ENCODE peak calls at places on chromosomes 5 and 9, in eight cellular contexts. One of them, this sample, is unnamed.

GRCh38 chr5:132493241-132493640 is 2.7 kb upstream of the IRF1 start:
- DNase-seq in IMR-90: no peak
- DNase-seq in Peyer's patch: peak
- DNase-seq in spleen: no peak
- DNase-seq in heart left ventricle: no peak
- DNase-seq in HCT116: no peak
- DNase-seq in right lobe of liver: no peak
- DNase-seq in adrenal gland: no peak
- DNase-seq in this sample: no peak

GRCh38 chr9:91151014-91151740 is 210.5 kb downstream of the AUH start:
- DNase-seq in HCT116: no peak
- DNase-seq in right lobe of liver: no peak
- DNase-seq in spleen: no peak
- DNase-seq in Peyer's patch: peak
- DNase-seq in adrenal gland: no peak
- DNase-seq in IMR-90: peak
- DNase-seq in heart left ventricle: no peak
- DNase-seq in this sample: peak

GRCh38 chr9:32344551-32345182 is 39.8 kb upstream of the ACO1 start:
- DNase-seq in IMR-90: peak
- DNase-seq in spleen: no peak
- DNase-seq in right lobe of liver: no peak
- DNase-seq in Peyer's patch: no peak
- DNase-seq in heart left ventricle: no peak
- DNase-seq in HCT116: no peak
- DNase-seq in adrenal gland: no peak
- DNase-seq in this sample: no peak

GRCh38 chr9:137445275-137445807 is 4.2 kb upstream of the ENTPD8 start:
- DNase-seq in IMR-90: peak
- DNase-seq in right lobe of liver: peak
- DNase-seq in Peyer's patch: peak
- DNase-seq in spleen: peak
- DNase-seq in HCT116: peak
- DNase-seq in heart left ventricle: peak
- DNase-seq in adrenal gland: peak
- DNase-seq in this sample: peak

GRCh38 chr9:128556915-128557634 is 4.7 kb downstream of the SPTAN1 start:
- DNase-seq in spleen: no peak
- DNase-seq in right lobe of liver: no peak
- DNase-seq in HCT116: no peak
- DNase-seq in Peyer's patch: no peak
- DNase-seq in heart left ventricle: no peak
- DNase-seq in adrenal gland: no peak
- DNase-seq in IMR-90: no peak
- DNase-seq in this sample: no peak

GRCh38 chr5:36593867-36594266 is 12.5 kb upstream of the SLC1A3 start:
- DNase-seq in Peyer's patch: no peak
- DNase-seq in adrenal gland: no peak
- DNase-seq in spleen: no peak
- DNase-seq in IMR-90: no peak
- DNase-seq in right lobe of liver: no peak
- DNase-seq in HCT116: no peak
- DNase-seq in heart left ventricle: no peak
- DNase-seq in this sample: no peak

GRCh38 chr5:2848634-2849033 is 97.2 kb upstream of the IRX2 start:
- DNase-seq in IMR-90: no peak
- DNase-seq in adrenal gland: no peak
- DNase-seq in Peyer's patch: no peak
- DNase-seq in HCT116: no peak
- DNase-seq in right lobe of liver: no peak
- DNase-seq in heart left ventricle: no peak
- DNase-seq in spleen: no peak
- DNase-seq in this sample: no peak

GRCh38 chr5:173452098-173452497 is 123.9 kb upstream of the STC2 start:
- DNase-seq in HCT116: peak
- DNase-seq in Peyer's patch: no peak
- DNase-seq in heart left ventricle: peak
- DNase-seq in spleen: no peak
- DNase-seq in IMR-90: peak
- DNase-seq in right lobe of liver: peak
- DNase-seq in adrenal gland: peak
- DNase-seq in this sample: no peak

GRCh38 chr5:150661086-150661485 is at the start of gene MYOZ3:
- DNase-seq in right lobe of liver: no peak
- DNase-seq in spleen: no peak
- DNase-seq in Peyer's patch: no peak
- DNase-seq in heart left ventricle: no peak
- DNase-seq in adrenal gland: no peak
- DNase-seq in IMR-90: no peak
- DNase-seq in HCT116: no peak
- DNase-seq in this sample: no peak

GRCh38 chr9:89746385-89747116 is 141.7 kb downstream of the GADD45G start:
- DNase-seq in IMR-90: no peak
- DNase-seq in adrenal gland: no peak
- DNase-seq in Peyer's patch: no peak
- DNase-seq in right lobe of liver: no peak
- DNase-seq in HCT116: no peak
- DNase-seq in spleen: no peak
- DNase-seq in heart left ventricle: peak
- DNase-seq in this sample: peak

GRCh38 chr5:116740771-116741170 is 166.1 kb upstream of the SEMA6A start:
- DNase-seq in Peyer's patch: no peak
- DNase-seq in heart left ventricle: no peak
- DNase-seq in spleen: no peak
- DNase-seq in HCT116: no peak
- DNase-seq in right lobe of liver: no peak
- DNase-seq in adrenal gland: no peak
- DNase-seq in IMR-90: no peak
- DNase-seq in this sample: no peak

GRCh38 chr9:107894572-107895261 is 405.1 kb upstream of the KLF4 start:
- DNase-seq in right lobe of liver: no peak
- DNase-seq in spleen: no peak
- DNase-seq in heart left ventricle: no peak
- DNase-seq in IMR-90: peak
- DNase-seq in Peyer's patch: no peak
- DNase-seq in HCT116: no peak
- DNase-seq in adrenal gland: no peak
- DNase-seq in this sample: no peak

GRCh38 chr9:113668057-113668456 is 204.5 kb downstream of the RGS3 start:
- DNase-seq in HCT116: no peak
- DNase-seq in Peyer's patch: no peak
- DNase-seq in spleen: no peak
- DNase-seq in IMR-90: no peak
- DNase-seq in adrenal gland: no peak
- DNase-seq in heart left ventricle: no peak
- DNase-seq in right lobe of liver: no peak
- DNase-seq in this sample: no peak

GRCh38 chr5:45179686-45180085 is 370.9 kb downstream of the MRPS30 start:
- DNase-seq in HCT116: no peak
- DNase-seq in heart left ventricle: no peak
- DNase-seq in IMR-90: no peak
- DNase-seq in adrenal gland: no peak
- DNase-seq in Peyer's patch: no peak
- DNase-seq in spleen: no peak
- DNase-seq in right lobe of liver: no peak
- DNase-seq in this sample: no peak

GRCh38 chr9:14911046-14911445 is 818 bp upstream of the FREM1 start:
- DNase-seq in adrenal gland: no peak
- DNase-seq in spleen: no peak
- DNase-seq in IMR-90: no peak
- DNase-seq in Peyer's patch: no peak
- DNase-seq in right lobe of liver: no peak
- DNase-seq in heart left ventricle: no peak
- DNase-seq in HCT116: no peak
- DNase-seq in this sample: no peak

GRCh38 chr9:129176786-129177442 is 1.1 kb downstream of the IER5L start:
- DNase-seq in HCT116: no peak
- DNase-seq in adrenal gland: peak
- DNase-seq in spleen: peak
- DNase-seq in right lobe of liver: peak
- DNase-seq in Peyer's patch: no peak
- DNase-seq in heart left ventricle: peak
- DNase-seq in IMR-90: peak
- DNase-seq in this sample: peak

GRCh38 chr9:35071814-35072460 is 488 bp downstream of the VCP start:
- DNase-seq in IMR-90: peak
- DNase-seq in heart left ventricle: peak
- DNase-seq in HCT116: peak
- DNase-seq in adrenal gland: peak
- DNase-seq in spleen: peak
- DNase-seq in Peyer's patch: peak
- DNase-seq in right lobe of liver: peak
- DNase-seq in this sample: peak
- TF ChIP-seq POLR2A in IMR-90: peak
- TF ChIP-seq POLR2A in heart left ventricle: peak
- TF ChIP-seq POLR2A in HCT116: no peak
- TF ChIP-seq POLR2A in adrenal gland: no peak
- TF ChIP-seq POLR2A in spleen: no peak
- TF ChIP-seq POLR2A in Peyer's patch: peak
- TF ChIP-seq POLR2A in right lobe of liver: no peak
- TF ChIP-seq POLR2A in this sample: no peak

DNA sequence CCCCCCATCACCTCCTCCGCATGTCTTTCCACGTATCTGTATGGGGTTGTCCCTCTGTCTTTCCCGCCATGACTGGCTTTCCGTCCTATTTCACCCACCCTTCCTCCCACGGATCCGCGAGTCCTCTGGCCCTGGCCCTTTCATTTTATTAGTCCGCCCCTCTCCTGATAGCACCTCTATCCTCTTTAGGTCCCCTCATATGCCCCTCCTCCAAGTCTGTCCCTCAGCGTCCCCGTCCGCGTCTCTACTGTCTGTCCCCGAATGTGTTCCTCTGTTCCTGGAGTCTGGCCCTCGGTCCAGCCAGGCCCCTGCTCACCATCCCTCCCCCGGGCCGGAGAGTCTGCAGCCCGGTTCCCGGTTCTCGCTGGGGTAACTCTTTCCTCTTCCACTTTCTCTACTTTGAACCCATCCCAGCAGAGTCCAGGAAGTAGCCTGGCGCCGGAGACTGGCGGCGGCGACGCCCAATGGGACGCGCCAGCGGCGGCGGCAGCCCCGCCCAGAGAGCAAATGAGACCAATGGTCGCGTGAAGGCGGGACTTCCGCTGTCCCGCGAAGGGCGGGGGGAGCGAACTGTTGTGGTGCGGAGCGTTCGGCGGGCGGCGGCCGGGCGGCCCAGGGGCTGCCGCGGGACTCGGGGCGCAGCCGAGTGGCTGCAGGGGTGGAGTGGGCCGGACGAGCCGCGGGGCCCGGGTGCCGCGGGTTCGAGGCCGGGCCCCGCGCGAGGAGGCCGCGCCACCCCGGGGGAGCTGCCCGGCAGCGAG is at the start of gene SAP30L:
- DNase-seq in Peyer's patch: peak
- DNase-seq in HCT116: peak
- DNase-seq in right lobe of liver: peak
- DNase-seq in heart left ventricle: peak
- DNase-seq in IMR-90: peak
- DNase-seq in spleen: peak
- DNase-seq in adrenal gland: peak
- DNase-seq in this sample: peak
- TF ChIP-seq POLR2A in Peyer's patch: peak
- TF ChIP-seq POLR2A in HCT116: peak
- TF ChIP-seq POLR2A in right lobe of liver: peak
- TF ChIP-seq POLR2A in heart left ventricle: peak
- TF ChIP-seq POLR2A in IMR-90: peak
- TF ChIP-seq POLR2A in spleen: peak
- TF ChIP-seq POLR2A in adrenal gland: peak
- TF ChIP-seq POLR2A in this sample: peak

GRCh38 chr9:27528886-27529315 is 713 bp downstream of the MOB3B start:
- DNase-seq in heart left ventricle: peak
- DNase-seq in right lobe of liver: peak
- DNase-seq in adrenal gland: peak
- DNase-seq in HCT116: no peak
- DNase-seq in Peyer's patch: peak
- DNase-seq in spleen: peak
- DNase-seq in IMR-90: no peak
- DNase-seq in this sample: peak
- TF ChIP-seq POLR2A in heart left ventricle: no peak
- TF ChIP-seq POLR2A in right lobe of liver: no peak
- TF ChIP-seq POLR2A in adrenal gland: no peak
- TF ChIP-seq POLR2A in HCT116: no peak
- TF ChIP-seq POLR2A in Peyer's patch: peak
- TF ChIP-seq POLR2A in spleen: no peak
- TF ChIP-seq POLR2A in IMR-90: no peak
- TF ChIP-seq POLR2A in this sample: no peak

GRCh38 chr9:131335356-131335755 is 45.8 kb downstream of the PLPP7 start:
- DNase-seq in right lobe of liver: no peak
- DNase-seq in IMR-90: no peak
- DNase-seq in HCT116: no peak
- DNase-seq in Peyer's patch: no peak
- DNase-seq in adrenal gland: no peak
- DNase-seq in heart left ventricle: no peak
- DNase-seq in spleen: peak
- DNase-seq in this sample: peak

GRCh38 chr9:131324736-131325679 is 35.5 kb downstream of the PLPP7 start:
- DNase-seq in spleen: peak
- DNase-seq in HCT116: no peak
- DNase-seq in IMR-90: no peak
- DNase-seq in Peyer's patch: no peak
- DNase-seq in heart left ventricle: no peak
- DNase-seq in adrenal gland: no peak
- DNase-seq in right lobe of liver: no peak
- DNase-seq in this sample: no peak

GRCh38 chr9:131333771-131334567 is 44.4 kb downstream of the PLPP7 start:
- DNase-seq in HCT116: no peak
- DNase-seq in spleen: peak
- DNase-seq in right lobe of liver: no peak
- DNase-seq in heart left ventricle: no peak
- DNase-seq in adrenal gland: no peak
- DNase-seq in Peyer's patch: no peak
- DNase-seq in IMR-90: no peak
- DNase-seq in this sample: no peak

GRCh38 chr9:131334568-131335105 is 45.1 kb downstream of the PLPP7 start:
- DNase-seq in right lobe of liver: no peak
- DNase-seq in IMR-90: peak
- DNase-seq in Peyer's patch: no peak
- DNase-seq in spleen: peak
- DNase-seq in heart left ventricle: peak
- DNase-seq in adrenal gland: no peak
- DNase-seq in HCT116: no peak
- DNase-seq in this sample: peak

DNA sequence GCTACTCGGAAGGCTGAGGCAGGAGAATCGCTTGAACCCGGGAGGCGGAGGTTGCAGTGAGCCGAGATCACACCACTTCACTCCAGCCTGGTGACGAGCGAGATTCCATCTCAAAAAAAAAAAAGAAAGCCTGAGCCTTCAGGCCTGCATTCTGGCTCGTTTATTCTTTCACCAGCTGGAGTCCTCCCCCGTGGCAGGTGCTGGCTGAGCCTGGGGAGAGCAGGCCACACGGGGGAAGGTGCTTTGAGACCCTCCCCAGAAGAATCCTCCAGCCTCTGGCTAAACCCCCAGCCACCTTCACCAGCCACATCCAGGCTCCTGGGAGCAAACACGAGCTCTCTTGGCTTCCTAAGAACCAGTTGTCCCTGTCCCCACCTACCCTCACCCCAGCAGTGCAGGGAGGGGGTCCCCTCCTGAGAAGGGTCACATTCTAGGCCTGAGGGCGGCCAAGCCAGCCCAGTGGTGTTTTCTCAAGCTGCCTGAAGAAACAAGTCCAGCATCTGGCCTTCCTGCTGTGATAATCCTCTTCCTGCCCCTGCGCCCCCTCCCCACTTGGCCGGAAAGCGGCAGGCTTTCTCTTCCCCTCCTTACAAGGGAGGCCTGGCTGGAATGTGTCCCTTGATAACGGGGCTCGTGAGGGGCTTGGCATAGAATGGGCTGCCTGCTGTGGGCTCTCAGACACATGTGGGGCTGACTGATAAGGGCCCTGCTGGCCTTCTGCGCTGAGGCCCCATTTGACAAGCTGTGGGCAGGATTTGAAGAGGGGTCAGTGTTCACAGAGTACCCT is 41.5 kb downstream of the PLPP7 start:
- DNase-seq in right lobe of liver: peak
- DNase-seq in adrenal gland: no peak
- DNase-seq in spleen: peak
- DNase-seq in IMR-90: no peak
- DNase-seq in Peyer's patch: no peak
- DNase-seq in heart left ventricle: peak
- DNase-seq in HCT116: no peak
- DNase-seq in this sample: no peak
- TF ChIP-seq POLR2A in right lobe of liver: no peak
- TF ChIP-seq POLR2A in adrenal gland: no peak
- TF ChIP-seq POLR2A in spleen: no peak
- TF ChIP-seq POLR2A in IMR-90: no peak
- TF ChIP-seq POLR2A in Peyer's patch: no peak
- TF ChIP-seq POLR2A in heart left ventricle: no peak
- TF ChIP-seq POLR2A in HCT116: no peak
- TF ChIP-seq POLR2A in this sample: no peak

This sample was measured in testis.